ENCODE peak calls at places on chromosomes 1 and 21, in four cellular contexts. One of them, this sample, is unnamed.

GRCh38 chr1:78840447-78841251 is 165.9 kb downstream of the ADGRL4 start:
- DNase-seq in GM12878: no peak
- DNase-seq in K562: peak; percentile 9
- DNase-seq in WTC11: peak; percentile 10
- DNase-seq in this sample: no peak

GRCh38 chr1:16967095-16967567 is 13.3 kb downstream of the MFAP2 start:
- DNase-seq in K562: no peak
- DNase-seq in GM12878: no peak
- DNase-seq in WTC11: no peak
- DNase-seq in this sample: no peak

GRCh38 chr1:156870734-156871133 is 10.1 kb downstream of the NTRK1 start:
- DNase-seq in WTC11: no peak
- DNase-seq in K562: no peak
- DNase-seq in GM12878: no peak
- DNase-seq in this sample: no peak

GRCh38 chr1:101235241-101235695 is 1.6 kb upstream of the S1PR1 start:
- DNase-seq in GM12878: no peak
- DNase-seq in WTC11: no peak
- DNase-seq in K562: no peak
- DNase-seq in this sample: no peak

GRCh38 chr1:43430831-43431230 is 22.9 kb downstream of the HYI start:
- DNase-seq in K562: no peak
- DNase-seq in GM12878: no peak
- DNase-seq in WTC11: no peak
- DNase-seq in this sample: no peak

GRCh38 chr1:181094813-181095212 is 6.3 kb downstream of the IER5 start:
- DNase-seq in K562: no peak
- DNase-seq in WTC11: no peak
- DNase-seq in GM12878: no peak
- DNase-seq in this sample: no peak

GRCh38 chr1:66335859-66336640 is 197.9 kb upstream of the SGIP1 start:
- DNase-seq in WTC11: no peak
- DNase-seq in K562: no peak
- DNase-seq in GM12878: peak; percentile 97
- DNase-seq in this sample: no peak

GRCh38 chr1:18794561-18794960 is 64.9 kb downstream of the TAS1R2 start:
- DNase-seq in K562: peak; percentile 68
- DNase-seq in GM12878: no peak
- DNase-seq in WTC11: peak; percentile 72
- DNase-seq in this sample: peak; percentile 3

GRCh38 chr1:21361506-21361905 is 71.2 kb upstream of the ECE1 start:
- DNase-seq in K562: no peak
- DNase-seq in GM12878: no peak
- DNase-seq in WTC11: no peak
- DNase-seq in this sample: no peak

GRCh38 chr21:37281993-37282392 is 14.9 kb upstream of the VPS26C start:
- DNase-seq in GM12878: no peak
- DNase-seq in WTC11: peak; percentile 37
- DNase-seq in K562: no peak
- DNase-seq in this sample: no peak

GRCh38 chr1:233662503-233663105 is 48.7 kb downstream of the KCNK1 start:
- DNase-seq in WTC11: no peak
- DNase-seq in K562: no peak
- DNase-seq in GM12878: no peak
- DNase-seq in this sample: no peak

GRCh38 chr1:145708063-145708462 is 895 bp upstream of the PDZK1 start:
- DNase-seq in GM12878: no peak
- DNase-seq in WTC11: no peak
- DNase-seq in K562: no peak
- DNase-seq in this sample: peak; percentile 28

GRCh38 chr21:25515484-25516405 is 91.5 kb downstream of the MRPL39 start:
- DNase-seq in GM12878: no peak
- DNase-seq in WTC11: no peak
- DNase-seq in K562: no peak
- DNase-seq in this sample: no peak

GRCh38 chr1:119718969-119719368 is 7.2 kb downstream of the PHGDH start:
- DNase-seq in WTC11: no peak
- DNase-seq in GM12878: no peak
- DNase-seq in K562: no peak
- DNase-seq in this sample: no peak

GRCh38 chr1:44514673-44515072 is 109.6 kb downstream of the RNF220 start:
- DNase-seq in WTC11: no peak
- DNase-seq in K562: no peak
- DNase-seq in GM12878: no peak
- DNase-seq in this sample: peak; percentile 18

GRCh38 chr1:8155528-8156186 is 129.5 kb upstream of the ERRFI1 start:
- DNase-seq in GM12878: no peak
- DNase-seq in WTC11: peak; percentile 32
- DNase-seq in K562: no peak
- DNase-seq in this sample: peak; percentile 91

GRCh38 chr1:205568135-205568468 is 63.6 kb downstream of the CDK18 start:
- DNase-seq in K562: no peak
- DNase-seq in GM12878: no peak
- DNase-seq in WTC11: no peak
- DNase-seq in this sample: no peak

GRCh38 chr1:246787781-246788513 is 63.7 kb downstream of the SCCPDH start:
- DNase-seq in WTC11: no peak
- DNase-seq in K562: no peak
- DNase-seq in GM12878: no peak
- DNase-seq in this sample: no peak

GRCh38 chr1:160777486-160778089 is 18.4 kb upstream of the LY9 start:
- DNase-seq in GM12878: no peak
- DNase-seq in WTC11: peak; percentile 57
- DNase-seq in K562: peak; percentile 56
- DNase-seq in this sample: peak; percentile 27

GRCh38 chr1:47507140-47507539 is 69.3 kb downstream of the FOXD2 start:
- DNase-seq in GM12878: no peak
- DNase-seq in K562: no peak
- DNase-seq in WTC11: no peak
- DNase-seq in this sample: no peak

GRCh38 chr1:110155878-110156522 is 5.7 kb downstream of the SLC6A17 start:
- DNase-seq in GM12878: no peak
- DNase-seq in K562: peak; percentile 79
- DNase-seq in WTC11: peak; percentile 84
- DNase-seq in this sample: peak; percentile 4

GRCh38 chr1:169576934-169577331 is 9.3 kb downstream of the F5 start:
- DNase-seq in K562: no peak
- DNase-seq in WTC11: no peak
- DNase-seq in GM12878: no peak
- DNase-seq in this sample: no peak

GRCh38 chr1:183251101-183251958 is 65.3 kb downstream of the LAMC2 start:
- DNase-seq in WTC11: no peak
- DNase-seq in GM12878: no peak
- DNase-seq in K562: no peak
- DNase-seq in this sample: no peak

GRCh38 chr1:30761312-30762151 is 4.0 kb upstream of the LAPTM5 start:
- DNase-seq in GM12878: no peak
- DNase-seq in K562: peak; percentile 54
- DNase-seq in WTC11: no peak
- DNase-seq in this sample: no peak

GRCh38 chr1:59243544-59243943 is 53.4 kb upstream of the FGGY start:
- DNase-seq in GM12878: no peak
- DNase-seq in K562: no peak
- DNase-seq in WTC11: no peak
- DNase-seq in this sample: no peak

GRCh38 chr1:8076171-8076570 is 50.1 kb upstream of the ERRFI1 start:
- DNase-seq in GM12878: no peak
- DNase-seq in K562: no peak
- DNase-seq in WTC11: no peak
- DNase-seq in this sample: no peak

GRCh38 chr1:155008015-155008941 is 5.7 kb downstream of the ZBTB7B start:
- DNase-seq in K562: peak; percentile 81
- DNase-seq in GM12878: no peak
- DNase-seq in WTC11: peak; percentile 36
- DNase-seq in this sample: no peak

GRCh38 chr1:8153961-8154360 is 127.9 kb upstream of the ERRFI1 start:
- DNase-seq in GM12878: no peak
- DNase-seq in WTC11: no peak
- DNase-seq in K562: no peak
- DNase-seq in this sample: no peak

GRCh38 chr1:222387020-222387816 is 160.7 kb downstream of the HHIPL2 start:
- DNase-seq in GM12878: no peak
- DNase-seq in K562: peak; percentile 51
- DNase-seq in WTC11: peak; percentile 67
- DNase-seq in this sample: peak; percentile 21

GRCh38 chr1:174766727-174767126 is 233.0 kb upstream of the CACYBP start:
- DNase-seq in GM12878: no peak
- DNase-seq in WTC11: no peak
- DNase-seq in K562: no peak
- DNase-seq in this sample: no peak

GRCh38 chr1:205571747-205572146 is 60.1 kb downstream of the ELK4 start:
- DNase-seq in GM12878: no peak
- DNase-seq in WTC11: no peak
- DNase-seq in K562: no peak
- DNase-seq in this sample: no peak

GRCh38 chr1:12511516-12512468 is 106.2 kb downstream of the DHRS3 start:
- DNase-seq in GM12878: no peak
- DNase-seq in K562: no peak
- DNase-seq in WTC11: no peak
- DNase-seq in this sample: no peak

GRCh38 chr1:218837051-218837450 is 336.6 kb upstream of the LYPLAL1 start:
- DNase-seq in K562: no peak
- DNase-seq in WTC11: no peak
- DNase-seq in GM12878: no peak
- DNase-seq in this sample: no peak

GRCh38 chr1:9066945-9067807 is 2.3 kb downstream of the SLC2A5 start:
- DNase-seq in K562: no peak
- DNase-seq in WTC11: no peak
- DNase-seq in GM12878: no peak
- DNase-seq in this sample: peak; percentile 31

GRCh38 chr1:17929224-17929623 is 174.1 kb downstream of the ACTL8 start:
- DNase-seq in GM12878: no peak
- DNase-seq in K562: no peak
- DNase-seq in WTC11: no peak
- DNase-seq in this sample: no peak

GRCh38 chr1:78437393-78437792 is 53.4 kb upstream of the PTGFR start:
- DNase-seq in GM12878: no peak
- DNase-seq in K562: no peak
- DNase-seq in WTC11: no peak
- DNase-seq in this sample: no peak

GRCh38 chr1:17120962-17121837 is 1.9 kb upstream of the PADI2 start:
- DNase-seq in K562: peak; percentile 33
- DNase-seq in GM12878: no peak
- DNase-seq in WTC11: no peak
- DNase-seq in this sample: peak; percentile 45

GRCh38 chr1:98355656-98356384 is 305.7 kb upstream of the SNX7 start:
- DNase-seq in GM12878: no peak
- DNase-seq in WTC11: no peak
- DNase-seq in K562: no peak
- DNase-seq in this sample: no peak

GRCh38 chr1:183918589-183918988 is 113.7 kb downstream of the RGL1 start:
- DNase-seq in K562: no peak
- DNase-seq in GM12878: no peak
- DNase-seq in WTC11: no peak
- DNase-seq in this sample: no peak

GRCh38 chr1:172466795-172467407 is 23.0 kb upstream of the PIGC start:
- DNase-seq in K562: no peak
- DNase-seq in GM12878: no peak
- DNase-seq in WTC11: no peak
- DNase-seq in this sample: peak; percentile 53

GRCh38 chr1:227403535-227403934 is 85.2 kb upstream of the CDC42BPA start:
- DNase-seq in K562: no peak
- DNase-seq in WTC11: no peak
- DNase-seq in GM12878: no peak
- DNase-seq in this sample: no peak
- TF ChIP-seq NR2C2 in K562: no peak
- TF ChIP-seq NR2C2 in WTC11: no peak
- TF ChIP-seq NR2C2 in GM12878: no peak
- TF ChIP-seq NR2C2 in this sample: no peak

GRCh38 chr1:236137285-236137852 is 5.0 kb upstream of the GPR137B start:
- DNase-seq in WTC11: no peak
- DNase-seq in GM12878: no peak
- DNase-seq in K562: no peak
- DNase-seq in this sample: no peak
- TF ChIP-seq NR2C2 in WTC11: no peak
- TF ChIP-seq NR2C2 in GM12878: no peak
- TF ChIP-seq NR2C2 in K562: no peak
- TF ChIP-seq NR2C2 in this sample: no peak

DNA sequence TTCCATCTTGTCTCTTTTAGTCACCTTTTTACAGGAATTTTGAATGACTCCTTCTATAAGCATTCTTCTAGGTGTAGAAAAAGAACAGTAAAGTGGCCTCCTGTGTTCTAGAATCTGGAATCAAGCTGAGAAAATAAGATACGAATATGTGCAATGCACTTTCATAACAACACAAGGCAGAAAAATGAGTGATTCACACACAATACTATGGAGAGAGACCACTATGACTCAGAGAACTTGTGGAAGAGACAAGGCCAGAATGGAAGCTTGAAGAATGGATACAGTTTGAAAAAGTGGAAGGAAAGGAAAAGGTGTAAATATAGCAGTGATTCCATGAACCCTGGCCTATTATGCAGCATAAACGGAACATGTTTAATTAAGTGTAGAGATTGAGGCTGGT is 57.1 kb upstream of the SAMSN1 start:
- DNase-seq in WTC11: no peak
- DNase-seq in K562: no peak
- DNase-seq in GM12878: no peak
- DNase-seq in this sample: no peak
- TF ChIP-seq NR2C2 in WTC11: no peak
- TF ChIP-seq NR2C2 in K562: no peak
- TF ChIP-seq NR2C2 in GM12878: no peak
- TF ChIP-seq NR2C2 in this sample: no peak

DNA sequence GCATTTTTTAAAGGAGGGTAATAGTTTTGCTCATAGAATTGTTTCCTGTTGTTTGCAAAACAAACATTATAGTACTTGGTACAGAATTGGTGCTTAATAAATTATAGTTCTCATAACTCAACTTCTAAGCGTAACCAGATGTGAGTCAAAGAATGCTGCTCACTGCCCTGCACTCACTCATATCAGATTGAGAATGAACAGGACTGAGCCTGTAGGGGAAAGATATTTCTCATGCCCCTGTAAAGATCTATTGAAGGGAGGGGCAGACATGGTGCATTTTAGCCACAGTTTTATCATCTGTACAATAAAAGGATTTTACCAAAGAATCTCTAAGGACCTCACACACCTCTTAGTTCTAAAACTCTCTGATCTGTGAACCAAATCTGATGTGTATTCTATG is 358.5 kb downstream of the SEC16B start:
- DNase-seq in K562: no peak
- DNase-seq in GM12878: no peak
- DNase-seq in WTC11: no peak
- DNase-seq in this sample: no peak
- TF ChIP-seq NR2C2 in K562: no peak
- TF ChIP-seq NR2C2 in GM12878: no peak
- TF ChIP-seq NR2C2 in WTC11: no peak
- TF ChIP-seq NR2C2 in this sample: no peak

This sample was measured in HepG2.